ENCODE peak calls at places on chromosome 17, in four cellular contexts. One of them, this sample, is unnamed.

GRCh38 chr17:14296511-14296910 is 4.4 kb upstream of the HS3ST3B1 start:
- DNase-seq in NCI-H1105: no peak
- DNase-seq in OCI-LY7: no peak
- DNase-seq in A549: no peak
- DNase-seq in this sample: no peak

GRCh38 chr17:57552114-57552601 is 192.9 kb downstream of the CCDC182 start:
- DNase-seq in NCI-H1105: no peak
- DNase-seq in A549: no peak
- DNase-seq in OCI-LY7: peak
- DNase-seq in this sample: peak

GRCh38 chr17:30920683-30921543 is 832 bp upstream of the ADAP2 start:
- DNase-seq in OCI-LY7: no peak
- DNase-seq in A549: no peak
- DNase-seq in NCI-H1105: no peak
- DNase-seq in this sample: no peak

GRCh38 chr17:15231851-15232516 is 33.1 kb downstream of the PMP22 start:
- DNase-seq in A549: no peak
- DNase-seq in NCI-H1105: no peak
- DNase-seq in OCI-LY7: no peak
- DNase-seq in this sample: no peak

GRCh38 chr17:8481089-8481488 is 45.4 kb downstream of the NDEL1 start:
- DNase-seq in OCI-LY7: no peak
- DNase-seq in A549: no peak
- DNase-seq in NCI-H1105: no peak
- DNase-seq in this sample: no peak

GRCh38 chr17:47686276-47686635 is 7.7 kb upstream of the TBKBP1 start:
- DNase-seq in A549: no peak
- DNase-seq in NCI-H1105: no peak
- DNase-seq in OCI-LY7: no peak
- DNase-seq in this sample: no peak

GRCh38 chr17:82212331-82213250 is at the start of gene CCDC57:
- DNase-seq in OCI-LY7: peak
- DNase-seq in A549: peak
- DNase-seq in NCI-H1105: peak
- DNase-seq in this sample: peak

GRCh38 chr17:35765086-35765710 is 4.5 kb downstream of the C17orf50 start:
- DNase-seq in A549: no peak
- DNase-seq in OCI-LY7: no peak
- DNase-seq in NCI-H1105: no peak
- DNase-seq in this sample: no peak

GRCh38 chr17:32555611-32556310 is 69.0 kb downstream of the CDK5R1 start:
- DNase-seq in OCI-LY7: no peak
- DNase-seq in A549: no peak
- DNase-seq in NCI-H1105: no peak
- DNase-seq in this sample: no peak

GRCh38 chr17:50268632-50269287 is 5.5 kb upstream of the TMEM92 start:
- DNase-seq in A549: no peak
- DNase-seq in NCI-H1105: no peak
- DNase-seq in OCI-LY7: no peak
- DNase-seq in this sample: no peak

GRCh38 chr17:71147906-71148305 is 972.9 kb upstream of the SOX9 start:
- DNase-seq in A549: no peak
- DNase-seq in NCI-H1105: no peak
- DNase-seq in OCI-LY7: no peak
- DNase-seq in this sample: no peak

GRCh38 chr17:32349503-32349853 is 479 bp upstream of the ZNF207 start:
- DNase-seq in OCI-LY7: no peak
- DNase-seq in A549: no peak
- DNase-seq in NCI-H1105: no peak
- DNase-seq in this sample: no peak

GRCh38 chr17:63645775-63646491 is 23.7 kb downstream of the MAP3K3 start:
- DNase-seq in OCI-LY7: no peak
- DNase-seq in A549: no peak
- DNase-seq in NCI-H1105: no peak
- DNase-seq in this sample: no peak

GRCh38 chr17:71970312-71970711 is 150.5 kb upstream of the SOX9 start:
- DNase-seq in OCI-LY7: no peak
- DNase-seq in A549: peak
- DNase-seq in NCI-H1105: no peak
- DNase-seq in this sample: no peak

GRCh38 chr17:78291944-78292910 is 60.8 kb downstream of the TMEM235 start:
- DNase-seq in A549: no peak
- DNase-seq in NCI-H1105: no peak
- DNase-seq in OCI-LY7: no peak
- DNase-seq in this sample: no peak

GRCh38 chr17:38333635-38334295 is 10.0 kb downstream of the GPR179 start:
- DNase-seq in NCI-H1105: peak
- DNase-seq in OCI-LY7: peak
- DNase-seq in A549: peak
- DNase-seq in this sample: peak

GRCh38 chr17:82092628-82092994 is 5.4 kb downstream of the FASN start:
- DNase-seq in NCI-H1105: no peak
- DNase-seq in A549: no peak
- DNase-seq in OCI-LY7: no peak
- DNase-seq in this sample: no peak

GRCh38 chr17:64190468-64190867 is 60.5 kb upstream of the ERN1 start:
- DNase-seq in A549: no peak
- DNase-seq in NCI-H1105: no peak
- DNase-seq in OCI-LY7: no peak
- DNase-seq in this sample: no peak

GRCh38 chr17:17064322-17064721 is 22.1 kb downstream of the MPRIP start:
- DNase-seq in OCI-LY7: no peak
- DNase-seq in A549: no peak
- DNase-seq in NCI-H1105: no peak
- DNase-seq in this sample: no peak

GRCh38 chr17:44826123-44826790 is 3.8 kb downstream of the GJC1 start:
- DNase-seq in NCI-H1105: no peak
- DNase-seq in A549: no peak
- DNase-seq in OCI-LY7: no peak
- DNase-seq in this sample: no peak

GRCh38 chr17:2694381-2695242 is 17.0 kb downstream of the CLUH start:
- DNase-seq in OCI-LY7: no peak
- DNase-seq in NCI-H1105: no peak
- DNase-seq in A549: no peak
- DNase-seq in this sample: no peak

GRCh38 chr17:339193-340061 is 13.2 kb downstream of the RPH3AL start:
- DNase-seq in OCI-LY7: no peak
- DNase-seq in A549: no peak
- DNase-seq in NCI-H1105: peak
- DNase-seq in this sample: no peak

GRCh38 chr17:2705263-2705662 is 6.3 kb downstream of the CLUH start:
- DNase-seq in NCI-H1105: no peak
- DNase-seq in OCI-LY7: no peak
- DNase-seq in A549: no peak
- DNase-seq in this sample: no peak

GRCh38 chr17:49996495-49997255 is 1.7 kb upstream of the DLX3 start:
- DNase-seq in A549: peak
- DNase-seq in OCI-LY7: peak
- DNase-seq in NCI-H1105: peak
- DNase-seq in this sample: peak

GRCh38 chr17:38861399-38861843 is 7.9 kb upstream of the RPL23 start:
- DNase-seq in A549: peak
- DNase-seq in NCI-H1105: no peak
- DNase-seq in OCI-LY7: peak
- DNase-seq in this sample: peak

GRCh38 chr17:36721560-36722120 is 120.3 kb downstream of the MRM1 start:
- DNase-seq in NCI-H1105: peak
- DNase-seq in OCI-LY7: no peak
- DNase-seq in A549: no peak
- DNase-seq in this sample: peak